ENCODE peak calls at places on chromosomes 5 and 9, in five cellular contexts. B is choroid plexus epithelial cell; M is epithelial cell of proximal tubule; U is cardiac muscle cell; S is naive thymus-derived CD8-positive, alpha-beta T cell. Z is an unnamed sample.

GRCh38 chr9:1051286-1052118 is 1.3 kb downstream of the DMRT2 start:
- DNase-seq in B (no peak), M (no peak), U (no peak), S (no peak), Z (no peak)

GRCh38 chr9:120555884-120556283 is 24.1 kb downstream of the CDK5RAP2 start:
- DNase-seq in B (no peak), M (no peak), U (no peak), S (no peak), Z (no peak)

GRCh38 chr9:15135167-15135792 is 171.7 kb downstream of the TTC39B start:
- DNase-seq in B (peak), M (peak), U (peak), S (peak), Z (peak)

GRCh38 chr9:78856144-78856543 is 559.2 kb downstream of the PSAT1 start:
- DNase-seq in B (no peak), M (no peak), U (no peak), S (no peak), Z (no peak)

GRCh38 chr5:65050826-65051498 is 282.2 kb downstream of the CWC27 start:
- DNase-seq in B (peak), M (no peak), U (peak), S (no peak), Z (no peak)

GRCh38 chr9:127684576-127684975 is 22.2 kb upstream of the CFAP157 start:
- DNase-seq in B (peak), M (no peak), U (peak), S (no peak), Z (no peak)

GRCh38 chr5:143014017-143014651 is 244.0 kb downstream of the ARHGAP26 start:
- DNase-seq in B (peak), M (no peak), U (peak), S (no peak), Z (no peak)

GRCh38 chr5:32769711-32770110 is 58.6 kb downstream of the NPR3 start:
- DNase-seq in B (no peak), M (no peak), U (no peak), S (no peak), Z (no peak)

GRCh38 chr5:179699640-179700298 is 1.0 kb downstream of the CANX start:
- DNase-seq in B (peak), M (no peak), U (peak), S (no peak), Z (no peak)

GRCh38 chr9:133122605-133122934 is 1.5 kb upstream of the RALGDS start:
- DNase-seq in B (no peak), M (no peak), U (no peak), S (no peak), Z (no peak)

GRCh38 chr5:38297830-38298608 is 39.7 kb downstream of the EGFLAM start:
- DNase-seq in B (no peak), M (no peak), U (no peak), S (no peak), Z (peak)

GRCh38 chr5:88474574-88474973 is 205.9 kb upstream of the TMEM161B start:
- DNase-seq in B (no peak), M (no peak), U (no peak), S (no peak), Z (no peak)

GRCh38 chr5:64784451-64785025 is 15.8 kb downstream of the CWC27 start:
- DNase-seq in B (peak), M (peak), U (peak), S (peak), Z (peak)

GRCh38 chr5:112668016-112668415 is 69.7 kb upstream of the APC start:
- DNase-seq in B (no peak), M (no peak), U (no peak), S (no peak), Z (no peak)

GRCh38 chr5:81513982-81514381 is 120.0 kb upstream of the ACOT12 start:
- DNase-seq in B (peak), M (no peak), U (peak), S (peak), Z (no peak)

GRCh38 chr5:109705596-109705995 is 15.9 kb downstream of the MAN2A1 start:
- DNase-seq in B (peak), M (no peak), U (peak), S (no peak), Z (no peak)

Z was measured in ovary.